ENCODE peak calls at places on chromosomes 3 and 15, in ten cellular contexts. Z is neural progenitor cell, M is bronchial epithelial cell, S is sigmoid colon, J is fibroblast of mammary gland, C is ascending aorta, N is astrocyte of the cerebellum, Q is PC-9, U is astrocyte of the spinal cord, W is adipocyte. K is an unnamed sample.
A peak's percentile ranks its signal among the peaks of the same experiment; 100 is the strongest.

GRCh38 chr3:32384938-32385337 is 6.7 kb upstream of the CMTM7 start:
- DNase-seq in Z (peak; percentile 68), M (no peak), S (no peak), J (peak; percentile 57), C (no peak), N (no peak), Q (no peak), U (peak; percentile 56), W (no peak), K (no peak)

GRCh38 chr15:40776537-40777141 is 6.9 kb downstream of the C15orf62 start:
- DNase-seq in Z (no peak), M (peak; percentile 89), S (no peak), J (peak; percentile 71), C (no peak), N (peak; percentile 49), Q (peak; percentile 89), U (peak; percentile 60), W (peak; percentile 67), K (no peak)

GRCh38 chr15:83144771-83145170 is 37.3 kb downstream of the TM6SF1 start:
- DNase-seq in Z (no peak), M (no peak), S (no peak), J (no peak), C (no peak), N (no peak), Q (no peak), U (no peak), W (no peak), K (no peak)

GRCh38 chr3:47877288-47877687 is 74.3 kb downstream of the DHX30 start:
- DNase-seq in Z (no peak), M (peak; percentile 25), S (no peak), J (peak; percentile 47), C (no peak), N (peak; percentile 36), Q (no peak), U (peak; percentile 31), W (no peak), K (no peak)

GRCh38 chr3:124563376-124563775 is 166.9 kb upstream of the UMPS start:
- DNase-seq in Z (no peak), M (peak; percentile 62), S (no peak), J (peak; percentile 58), C (no peak), N (no peak), Q (no peak), U (no peak), W (no peak), K (no peak)

GRCh38 chr3:45552773-45553371 is 41.7 kb upstream of the LIMD1 start:
- DNase-seq in Z (no peak), M (peak; percentile 81), S (no peak), J (no peak), C (no peak), N (no peak), Q (no peak), U (no peak), W (no peak), K (no peak)

GRCh38 chr3:81769271-81769670 is 7.8 kb upstream of the GBE1 start:
- DNase-seq in Z (no peak), M (no peak), S (no peak), J (no peak), C (no peak), N (no peak), Q (no peak), U (peak; percentile 33), W (peak; percentile 9), K (no peak)

GRCh38 chr3:16520636-16521579 is 7.4 kb upstream of the RFTN1 start:
- DNase-seq in Z (no peak), M (no peak), S (no peak), J (no peak), C (no peak), N (no peak), Q (no peak), U (no peak), W (no peak), K (no peak)

GRCh38 chr3:178562869-178563232 is 26.6 kb downstream of the KCNMB2 start:
- DNase-seq in Z (no peak), M (no peak), S (no peak), J (peak; percentile 52), C (no peak), N (peak; percentile 8), Q (no peak), U (peak; percentile 53), W (peak; percentile 34), K (no peak)

GRCh38 chr15:67813104-67813634 is 12.1 kb upstream of the SKOR1 start:
- DNase-seq in Z (no peak), M (no peak), S (peak; percentile 33), J (no peak), C (no peak), N (no peak), Q (no peak), U (no peak), W (no peak), K (no peak)

GRCh38 chr15:100900136-100900894 is 18.8 kb upstream of the LRRK1 start:
- DNase-seq in Z (peak; percentile 32), M (no peak), S (no peak), J (no peak), C (no peak), N (no peak), Q (no peak), U (no peak), W (no peak), K (no peak)

GRCh38 chr15:67510597-67511225 is 10.2 kb upstream of the C15orf61 start:
- DNase-seq in Z (no peak), M (no peak), S (no peak), J (peak; percentile 79), C (no peak), N (peak; percentile 23), Q (no peak), U (peak; percentile 56), W (peak; percentile 74), K (no peak)

GRCh38 chr15:65377105-65377975 is 462 bp downstream of the IGDCC3 start:
- DNase-seq in Z (peak; percentile 83), M (no peak), S (no peak), J (no peak), C (no peak), N (no peak), Q (peak; percentile 29), U (peak; percentile 20), W (peak; percentile 73), K (no peak)

DNA sequence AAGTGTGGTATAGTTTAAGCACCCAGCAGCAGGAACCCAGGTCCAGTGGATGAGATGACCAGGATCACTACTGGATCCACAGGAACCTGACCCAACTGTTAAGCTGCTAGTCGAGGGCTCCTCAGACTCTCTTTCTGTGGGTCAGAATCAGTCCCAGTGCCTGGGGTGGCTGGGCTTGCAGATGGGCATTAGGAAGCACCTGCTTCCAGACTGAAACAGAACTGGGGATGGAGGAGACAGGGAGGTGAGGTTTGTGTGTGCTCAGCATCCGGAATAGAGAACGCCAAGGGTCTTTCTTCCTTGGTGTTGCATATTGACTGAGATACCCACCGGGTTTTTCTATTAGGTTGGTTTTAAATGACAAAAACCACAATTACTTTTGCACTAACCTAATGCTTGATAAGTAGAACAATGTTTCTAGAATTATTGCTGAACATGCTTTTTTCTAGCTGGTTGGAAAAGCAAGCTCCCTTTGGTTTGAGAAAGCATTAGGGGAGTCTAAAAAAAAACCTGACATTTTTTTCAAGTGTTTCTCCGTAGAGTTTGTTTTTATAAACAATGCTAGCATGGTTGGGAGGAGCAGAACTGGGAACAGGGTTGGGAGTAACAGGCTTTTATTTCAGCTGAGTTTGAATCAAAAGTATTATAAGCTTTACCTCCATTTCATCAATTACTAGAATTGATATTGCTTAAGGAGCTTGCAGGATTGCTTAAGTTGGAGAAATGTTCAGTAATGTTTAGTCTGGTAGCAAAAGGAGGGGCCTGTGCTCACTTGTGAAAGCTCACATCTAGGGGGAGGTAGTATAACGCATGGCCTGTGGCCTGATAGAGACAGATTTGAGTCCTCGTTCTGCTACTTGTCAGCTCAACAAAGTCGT is 913 bp downstream of the ST3GAL6 start:
- DNase-seq in Z (no peak), M (no peak), S (no peak), J (no peak), C (no peak), N (no peak), Q (no peak), U (no peak), W (peak; percentile 26), K (no peak)
- H3K4me3 ChIP-seq in Z (no peak overlapping the region), M (no peak overlapping the region), S (no peak overlapping the region), J (no peak overlapping the region), C (peak overlapping the region; percentile 24), N (no peak overlapping the region), Q (no peak overlapping the region), U (no peak overlapping the region), W (no peak overlapping the region), K (no peak overlapping the region)

GRCh38 chr15:33621156-33621555 is 310.4 kb downstream of the RYR3 start:
- DNase-seq in Z (no peak), M (peak; percentile 25), S (no peak), J (peak; percentile 61), C (no peak), N (no peak), Q (no peak), U (no peak), W (no peak), K (no peak)
- H3K4me3 ChIP-seq in Z (no peak overlapping the region), M (no peak overlapping the region), S (no peak overlapping the region), J (no peak overlapping the region), C (no peak overlapping the region), N (no peak overlapping the region), Q (no peak overlapping the region), U (no peak overlapping the region), W (no peak overlapping the region), K (no peak overlapping the region)

GRCh38 chr3:29282431-29283296 is 1.8 kb downstream of the RBMS3 start:
- DNase-seq in Z (peak; percentile 17), M (peak; percentile 61), S (no peak), J (peak; percentile 62), C (no peak), N (no peak), Q (no peak), U (peak; percentile 73), W (peak; percentile 61), K (no peak)
- H3K4me3 ChIP-seq in Z (peak overlapping the region; percentile 47), M (peak overlapping the region; percentile 60), S (peak overlapping the region; percentile 61), J (peak overlapping the region; percentile 87), C (peak overlapping the region; percentile 58), N (peak overlapping the region; percentile 71), Q (no peak overlapping the region), U (peak overlapping the region; percentile 82), W (peak overlapping the region; percentile 91), K (no peak overlapping the region)

GRCh38 chr3:126952983-126953660 is 29.8 kb upstream of the PLXNA1 start:
- DNase-seq in Z (no peak), M (no peak), S (peak; percentile 47), J (no peak), C (no peak), N (no peak), Q (no peak), U (no peak), W (no peak), K (no peak)

GRCh38 chr3:126956866-126957650 is 25.9 kb upstream of the PLXNA1 start:
- DNase-seq in Z (no peak), M (peak; percentile 91), S (peak; percentile 56), J (no peak), C (no peak), N (no peak), Q (no peak), U (no peak), W (no peak), K (no peak)

GRCh38 chr3:126956361-126956760 is 26.6 kb upstream of the PLXNA1 start:
- DNase-seq in Z (no peak), M (peak; percentile 64), S (peak; percentile 24), J (no peak), C (no peak), N (no peak), Q (no peak), U (no peak), W (no peak), K (no peak)

GRCh38 chr3:126954141-126954845 is 28.6 kb upstream of the PLXNA1 start:
- DNase-seq in Z (no peak), M (peak; percentile 58), S (peak; percentile 42), J (no peak), C (no peak), N (no peak), Q (no peak), U (no peak), W (no peak), K (no peak)

GRCh38 chr3:126955004-126955790 is 27.7 kb upstream of the PLXNA1 start:
- DNase-seq in Z (no peak), M (no peak), S (peak; percentile 50), J (no peak), C (no peak), N (no peak), Q (no peak), U (no peak), W (no peak), K (no peak)
- H3K4me3 ChIP-seq in Z (no peak overlapping the region), M (no peak overlapping the region), S (no peak overlapping the region), J (no peak overlapping the region), C (no peak overlapping the region), N (no peak overlapping the region), Q (no peak overlapping the region), U (no peak overlapping the region), W (no peak overlapping the region), K (no peak overlapping the region)

K was measured in CD8-positive, alpha-beta T cell.